ENCODE peak calls at places on chromosomes 1 and 21, in ten cellular contexts. E, U, R, T, K, V, A, I, M and N are unnamed samples.
A peak's percentile ranks its signal among the peaks of the same experiment; 100 is the strongest.

GRCh38 chr1:248822148-248823032 is 3.3 kb downstream of the SH3BP5L start:
- DNase-seq in R (no peak), E (no peak), T (no peak), I (no peak), U (peak; percentile 10), M (peak; percentile 49), A (no peak), V (no peak), K (no peak), N (no peak)

GRCh38 chr1:234093741-234094140 is 189.3 kb downstream of the SLC35F3 start:
- DNase-seq in R (peak; percentile 69), K (no peak), M (no peak), V (no peak), E (no peak), A (peak; percentile 42), U (no peak), I (no peak), T (no peak), N (no peak)

GRCh38 chr1:191709215-191709614 is 449.0 kb upstream of the RGS18 start:
- DNase-seq in E (no peak), I (no peak), U (no peak), M (no peak), A (no peak), T (no peak), V (no peak), R (no peak), K (no peak), N (peak; percentile 26)

GRCh38 chr1:11316701-11317100 is 43.7 kb downstream of the UBIAD1 start:
- DNase-seq in E (peak; percentile 13), K (no peak), R (no peak), T (no peak), M (no peak), U (no peak), I (peak; percentile 8), A (no peak), V (no peak), N (no peak)

GRCh38 chr21:44012474-44013379 is 618 bp downstream of the TRAPPC10 start:
- DNase-seq in I (no peak), U (peak; percentile 85), V (no peak), A (peak; percentile 95), R (peak; percentile 74), M (peak; percentile 69), E (peak; percentile 33), K (peak; percentile 13), T (peak; percentile 89), N (peak; percentile 63)

GRCh38 chr1:99855914-99856450 is 5.8 kb downstream of the AGL start:
- DNase-seq in T (no peak), E (no peak), M (no peak), I (no peak), U (no peak), A (no peak), R (no peak), K (peak; percentile 57), V (no peak), N (no peak)

GRCh38 chr1:29148656-29149491 is 25.2 kb upstream of the TMEM200B start:
- DNase-seq in U (no peak), E (no peak), A (peak; percentile 58), M (peak; percentile 45), I (no peak), V (no peak), R (no peak), T (no peak), K (no peak), N (no peak)

GRCh38 chr1:220119043-220119512 is 25.1 kb downstream of the IARS2 start:
- DNase-seq in M (no peak), R (no peak), K (peak; percentile 21), T (no peak), E (peak; percentile 10), U (peak; percentile 50), A (no peak), V (no peak), I (no peak), N (no peak)

GRCh38 chr1:243269461-243269801 is 13.6 kb downstream of the SDCCAG8 start:
- DNase-seq in E (no peak), U (no peak), A (no peak), I (no peak), V (no peak), M (no peak), K (no peak), T (no peak), R (no peak), N (no peak)

GRCh38 chr1:25035523-25036116 is 105.5 kb upstream of the RUNX3 start:
- DNase-seq in T (peak; percentile 1), R (no peak), A (no peak), V (no peak), U (no peak), K (no peak), E (no peak), I (no peak), M (no peak), N (no peak)

GRCh38 chr1:88985033-88985432 is 7.4 kb downstream of the KYAT3 start:
- DNase-seq in K (peak; percentile 91), T (no peak), I (peak; percentile 85), R (no peak), E (peak; percentile 98), U (peak; percentile 26), M (peak; percentile 91), A (no peak), V (peak; percentile 59), N (peak; percentile 94)

GRCh38 chr21:43894206-43894577 is 29.2 kb downstream of the AGPAT3 start:
- DNase-seq in V (no peak), M (no peak), K (no peak), A (no peak), R (no peak), E (no peak), I (no peak), T (no peak), U (no peak), N (no peak)

GRCh38 chr1:174942547-174943255 is 57.0 kb upstream of the CACYBP start:
- DNase-seq in R (peak; percentile 70), T (no peak), K (no peak), I (no peak), M (no peak), U (no peak), E (peak; percentile 45), A (no peak), V (no peak), N (no peak)

GRCh38 chr1:223834660-223835263 is 11.0 kb downstream of the TP53BP2 start:
- DNase-seq in A (no peak), E (peak; percentile 98), I (peak; percentile 71), U (no peak), M (no peak), V (peak; percentile 73), K (peak; percentile 95), T (no peak), R (no peak), N (no peak)

DNA sequence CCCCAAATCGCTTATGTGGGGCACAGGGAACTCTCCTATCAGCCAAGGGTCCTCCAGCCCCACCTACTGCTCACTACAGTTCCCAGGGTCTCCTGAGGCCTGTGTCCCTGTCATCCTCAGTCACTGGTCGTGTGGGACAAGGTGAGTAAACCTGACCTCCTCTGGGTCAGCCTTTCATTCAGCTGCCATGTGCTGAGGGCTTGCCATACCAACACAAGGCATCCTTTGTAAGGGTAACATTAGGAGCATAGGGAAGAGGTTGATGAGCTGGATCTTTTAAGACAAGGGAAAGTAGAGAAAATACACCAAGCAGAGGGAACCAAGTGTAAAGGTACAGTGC is 11.2 kb upstream of the SNAPIN start:
- DNase-seq in I (no peak), R (no peak), M (no peak), V (no peak), E (no peak), T (no peak), U (no peak), A (no peak), K (no peak), N (no peak)
- TF ChIP-seq CTCF in I (no peak), R (no peak), M (no peak), V (no peak), E (no peak), T (no peak), U (no peak), A (no peak), K (no peak), N (no peak)

GRCh38 chr1:182281541-182281940 is 110.0 kb downstream of the GLUL start:
- DNase-seq in K (no peak), R (no peak), A (no peak), T (no peak), E (no peak), V (no peak), I (no peak), M (no peak), U (no peak), N (no peak)

GRCh38 chr1:182279724-182280506 is 111.7 kb downstream of the GLUL start:
- DNase-seq in A (no peak), T (no peak), I (no peak), U (no peak), V (no peak), M (peak; percentile 58), K (no peak), E (no peak), R (peak; percentile 73), N (no peak)

GRCh38 chr1:182278144-182279054 is 113.2 kb downstream of the GLUL start:
- DNase-seq in M (no peak), V (no peak), I (no peak), T (no peak), K (no peak), E (no peak), A (no peak), R (no peak), U (no peak), N (no peak)

GRCh38 chr1:182280521-182280920 is 111.1 kb downstream of the GLUL start:
- DNase-seq in R (no peak), T (no peak), I (no peak), E (no peak), M (no peak), A (no peak), K (no peak), U (no peak), V (no peak), N (no peak)

GRCh38 chr1:182279302-182279701 is 112.3 kb downstream of the GLUL start:
- DNase-seq in R (no peak), A (no peak), T (no peak), E (no peak), I (no peak), V (no peak), K (no peak), U (no peak), M (no peak), N (no peak)
- H3K4me3 ChIP-seq in R (no peak overlapping the region), A (no peak overlapping the region), T (no peak overlapping the region), E (no peak overlapping the region), I (no peak overlapping the region), V (no peak overlapping the region), K (no peak overlapping the region), U (no peak overlapping the region), M (no peak overlapping the region), N (no peak overlapping the region)

GRCh38 chr1:205066221-205066818 is 17.9 kb downstream of the TMEM81 start:
- DNase-seq in A (no peak), T (no peak), K (no peak), R (peak; percentile 57), E (no peak), M (no peak), U (no peak), I (no peak), V (no peak), N (no peak)
- TF ChIP-seq CTCF in A (no peak), T (no peak), K (peak; percentile 2), R (no peak), E (no peak), M (peak; percentile 29), U (no peak), I (no peak), V (no peak), N (no peak)

DNA sequence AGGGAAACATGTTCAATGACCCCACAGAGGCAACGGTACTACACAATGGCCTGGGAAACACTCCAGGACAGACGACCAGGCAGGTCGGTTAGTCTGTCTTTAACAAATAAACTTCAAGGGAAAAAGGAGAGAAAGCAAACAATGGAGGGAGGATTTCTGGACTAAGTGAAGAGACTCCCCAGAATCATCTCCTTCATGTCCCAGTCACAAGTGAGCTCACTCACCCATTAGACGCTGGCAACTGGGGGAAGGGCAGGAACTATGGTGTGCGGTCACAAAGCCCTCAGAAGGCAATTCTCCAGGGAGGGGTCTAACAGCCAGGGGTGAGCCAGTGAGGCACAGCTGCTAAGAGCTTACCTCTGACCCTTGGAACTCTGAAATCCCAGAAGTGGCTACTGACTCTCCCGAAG is 55.7 kb upstream of the NADK start:
- DNase-seq in K (peak; percentile 12), R (no peak), E (no peak), U (no peak), T (no peak), M (no peak), A (no peak), I (peak; percentile 43), V (no peak), N (no peak)
- H3K4me3 ChIP-seq in K (no peak overlapping the region), R (no peak overlapping the region), E (no peak overlapping the region), U (no peak overlapping the region), T (no peak overlapping the region), M (no peak overlapping the region), A (no peak overlapping the region), I (no peak overlapping the region), V (no peak overlapping the region), N (no peak overlapping the region)